ENCODE peak calls at places on chromosomes 3 and 15, in ten cellular contexts. Z is fibroblast of the aortic adventitia, T is fibroblast of villous mesenchyme, P is tibial artery, O is transverse colon, C is mucosa of descending colon, I is mammary epithelial cell, K is fibroblast of pulmonary artery, G is GM23338, M is uterus. B is an unnamed sample.

GRCh38 chr3:107855710-107856109 is 235.1 kb downstream of the CD47 start:
- DNase-seq in Z (peak), T (peak), P (no peak), O (no peak), C (peak), I (peak), K (peak), G (peak), M (no peak), B (peak)

GRCh38 chr3:123481071-123481470 is 32.2 kb upstream of the ADCY5 start:
- DNase-seq in Z (no peak), T (no peak), P (no peak), O (no peak), C (no peak), I (no peak), K (no peak), G (no peak), M (no peak), B (no peak)

GRCh38 chr3:27311400-27311799 is 57.8 kb downstream of the NEK10 start:
- DNase-seq in Z (peak), T (peak), P (no peak), O (no peak), C (no peak), I (peak), K (peak), G (peak), M (no peak), B (peak)

GRCh38 chr15:58931985-58932384 is 1.5 kb downstream of the SLTM start:
- DNase-seq in Z (peak), T (peak), P (no peak), O (peak), C (peak), I (peak), K (peak), G (no peak), M (no peak), B (peak)

GRCh38 chr3:52852419-52852818 is 17.6 kb upstream of the MUSTN1 start:
- DNase-seq in Z (no peak), T (no peak), P (no peak), O (no peak), C (no peak), I (no peak), K (no peak), G (no peak), M (no peak), B (no peak)

GRCh38 chr3:138461246-138461645 is 26.8 kb downstream of the ESYT3 start:
- DNase-seq in Z (no peak), T (no peak), P (no peak), O (no peak), C (no peak), I (peak), K (peak), G (no peak), M (no peak), B (peak)

GRCh38 chr3:171374661-171375285 is 85.4 kb downstream of the TNIK start:
- DNase-seq in Z (peak), T (peak), P (no peak), O (no peak), C (no peak), I (peak), K (peak), G (no peak), M (no peak), B (peak)

GRCh38 chr15:40106203-40107161 is 2.2 kb downstream of the BMF start:
- DNase-seq in Z (peak), T (peak), P (peak), O (peak), C (peak), I (peak), K (peak), G (peak), M (peak), B (peak)

GRCh38 chr3:130925628-130926027 is 31.7 kb downstream of the ATP2C1 start:
- DNase-seq in Z (peak), T (no peak), P (no peak), O (no peak), C (no peak), I (no peak), K (peak), G (no peak), M (no peak), B (peak)

GRCh38 chr3:97259263-97259662 is 444.9 kb downstream of the EPHA6 start:
- DNase-seq in Z (no peak), T (no peak), P (no peak), O (no peak), C (no peak), I (no peak), K (no peak), G (no peak), M (no peak), B (no peak)

GRCh38 chr3:195907730-195908438 is 467 bp downstream of the TNK2 start:
- DNase-seq in Z (no peak), T (peak), P (peak), O (peak), C (peak), I (peak), K (no peak), G (no peak), M (no peak), B (no peak)

GRCh38 chr3:157204431-157204830 is 44.5 kb upstream of the CCNL1 start:
- DNase-seq in Z (peak), T (peak), P (no peak), O (no peak), C (no peak), I (peak), K (peak), G (peak), M (no peak), B (peak)
- TF ChIP-seq CTCF in Z (peak), T (peak), P (peak), O (peak), C (no peak), I (peak), K (peak), G (no peak), M (peak), B (peak)

DNA sequence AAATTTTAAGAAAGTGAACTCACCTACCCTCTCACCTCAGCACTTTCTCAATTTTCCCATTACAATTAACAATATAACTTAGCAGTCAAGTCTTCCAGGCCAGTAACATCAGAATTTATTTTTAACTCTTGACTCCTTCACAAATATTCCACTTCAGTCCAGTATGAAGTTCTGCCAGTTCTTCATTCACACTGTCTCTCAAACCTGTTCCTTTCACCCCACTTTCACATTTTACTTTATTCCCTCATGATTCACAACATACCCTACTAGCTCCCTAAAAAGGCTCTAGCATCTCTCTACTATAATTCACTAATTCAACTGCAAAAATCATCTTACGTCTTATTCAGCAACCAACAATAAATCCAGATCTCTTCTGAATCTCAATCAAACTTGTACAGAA is 3.8 kb downstream of the GSK3B start:
- DNase-seq in Z (no peak), T (no peak), P (no peak), O (no peak), C (no peak), I (no peak), K (no peak), G (no peak), M (no peak), B (no peak)
- H3K4me3 ChIP-seq in Z (peak), T (peak), P (peak), O (no peak), C (no peak), I (peak), K (peak), G (peak), M (peak), B (peak)

DNA sequence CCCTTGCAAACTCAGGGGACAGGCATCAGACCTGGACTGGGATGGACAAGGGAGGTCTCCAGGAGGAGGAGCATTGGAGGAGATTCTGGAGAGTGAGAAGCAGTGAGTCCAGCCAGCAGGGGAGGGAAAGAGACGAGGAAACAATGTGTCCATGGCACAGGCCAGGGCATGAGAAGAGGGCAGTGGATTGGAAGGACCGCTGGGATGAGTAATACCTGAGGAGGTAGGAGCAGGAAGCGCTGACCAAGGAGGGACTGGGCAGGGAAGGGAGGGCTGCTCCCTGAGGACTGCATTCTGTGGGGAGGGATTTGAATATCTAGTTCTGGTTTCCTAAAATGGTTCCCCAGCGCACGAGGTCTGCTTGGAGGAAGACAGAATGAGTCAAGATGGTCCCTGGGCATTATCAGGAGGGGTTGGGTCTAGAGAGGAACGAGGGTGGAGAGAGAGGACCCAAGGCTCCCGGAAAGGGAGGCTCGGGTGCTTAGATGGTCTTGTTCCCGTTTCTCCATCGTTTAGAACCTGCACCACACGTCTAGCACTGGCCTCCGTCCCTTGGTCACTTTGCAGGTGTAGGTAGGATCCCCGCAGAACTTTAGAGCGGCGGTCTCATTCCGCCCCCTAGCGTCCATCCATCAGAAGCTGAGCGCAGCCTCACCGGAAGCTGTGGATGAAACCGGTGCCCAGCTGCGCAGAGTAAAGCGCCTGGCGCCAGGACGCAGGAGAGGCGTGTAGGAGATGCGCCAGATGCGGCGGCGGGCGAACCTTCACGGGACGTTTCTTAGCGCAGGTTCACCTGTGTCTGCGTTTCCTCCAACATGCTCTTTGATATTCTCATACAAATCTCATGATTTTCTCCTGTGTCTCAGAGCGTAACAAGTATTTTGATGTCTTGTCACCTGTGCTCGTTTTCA is 190.7 kb upstream of the NDN start:
- DNase-seq in Z (no peak), T (no peak), P (no peak), O (peak), C (peak), I (no peak), K (peak), G (peak), M (peak), B (peak)
- TF ChIP-seq CTCF in Z (peak), T (peak), P (peak), O (peak), C (peak), I (peak), K (peak), G (peak), M (peak), B (peak)

DNA sequence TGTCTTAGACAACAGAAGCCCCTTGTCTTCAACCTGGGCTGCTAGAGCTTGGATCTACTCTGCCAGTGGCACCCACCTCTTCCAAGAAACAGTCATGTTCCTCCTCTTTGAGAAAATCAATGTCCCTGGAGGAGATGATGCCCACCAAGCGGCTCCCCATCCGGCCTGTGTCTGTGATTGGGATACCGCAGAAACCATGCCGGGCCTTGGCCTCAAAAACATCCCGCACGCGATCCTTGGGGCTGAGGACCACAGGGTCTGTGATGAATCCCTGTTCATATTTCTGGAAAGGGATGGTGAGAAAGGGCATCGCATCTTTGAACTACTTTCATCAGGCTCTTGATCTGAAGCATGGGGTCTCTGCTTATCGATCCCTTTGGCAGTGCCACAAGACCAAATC is 1.6 kb downstream of the IMPDH2 start:
- DNase-seq in Z (no peak), T (no peak), P (no peak), O (no peak), C (no peak), I (no peak), K (no peak), G (no peak), M (no peak), B (no peak)
- H3K4me3 ChIP-seq in Z (peak), T (no peak), P (no peak), O (no peak), C (no peak), I (no peak), K (no peak), G (peak), M (no peak), B (peak)

DNA sequence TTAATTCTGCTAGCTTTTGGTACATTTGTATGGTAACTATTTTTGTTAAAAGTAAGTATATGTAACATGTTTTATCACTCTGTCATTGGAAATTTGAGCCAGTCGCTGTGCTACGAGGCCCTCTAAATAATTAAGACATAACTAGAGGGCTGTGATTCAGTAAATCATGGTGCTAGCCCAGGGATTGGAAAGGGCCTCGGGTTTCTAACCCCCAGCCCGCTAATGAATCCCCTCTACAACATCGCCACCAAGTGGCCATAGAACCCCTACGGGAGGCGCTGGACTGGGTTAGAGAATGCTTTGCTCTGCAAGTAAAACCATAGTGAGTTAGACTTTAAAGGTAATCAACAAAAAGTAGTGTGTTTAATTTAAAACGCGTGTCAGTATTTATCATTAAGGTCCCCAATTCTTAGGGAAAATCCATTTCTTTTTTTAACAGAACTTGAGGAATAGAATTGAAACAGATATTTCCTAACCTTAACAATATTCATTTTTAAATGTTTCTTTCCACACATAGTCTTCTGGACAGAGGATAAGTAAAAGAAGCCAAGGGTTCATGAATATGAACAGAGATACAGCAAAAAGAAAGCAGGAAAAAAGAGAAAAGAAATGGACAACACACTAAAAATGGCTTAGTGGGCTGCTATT is 744.7 kb downstream of the EPHA3 start:
- DNase-seq in Z (peak), T (peak), P (no peak), O (peak), C (peak), I (no peak), K (peak), G (peak), M (no peak), B (no peak)
- TF ChIP-seq CTCF in Z (peak), T (peak), P (peak), O (peak), C (no peak), I (peak), K (peak), G (peak), M (no peak), B (peak)

GRCh38 chr15:92886815-92887214 is 13.3 kb upstream of the CHD2 start:
- DNase-seq in Z (peak), T (no peak), P (no peak), O (no peak), C (no peak), I (no peak), K (no peak), G (no peak), M (no peak), B (no peak)
- H3K4me3 ChIP-seq in Z (peak), T (peak), P (peak), O (no peak), C (no peak), I (peak), K (peak), G (no peak), M (no peak), B (peak)

DNA sequence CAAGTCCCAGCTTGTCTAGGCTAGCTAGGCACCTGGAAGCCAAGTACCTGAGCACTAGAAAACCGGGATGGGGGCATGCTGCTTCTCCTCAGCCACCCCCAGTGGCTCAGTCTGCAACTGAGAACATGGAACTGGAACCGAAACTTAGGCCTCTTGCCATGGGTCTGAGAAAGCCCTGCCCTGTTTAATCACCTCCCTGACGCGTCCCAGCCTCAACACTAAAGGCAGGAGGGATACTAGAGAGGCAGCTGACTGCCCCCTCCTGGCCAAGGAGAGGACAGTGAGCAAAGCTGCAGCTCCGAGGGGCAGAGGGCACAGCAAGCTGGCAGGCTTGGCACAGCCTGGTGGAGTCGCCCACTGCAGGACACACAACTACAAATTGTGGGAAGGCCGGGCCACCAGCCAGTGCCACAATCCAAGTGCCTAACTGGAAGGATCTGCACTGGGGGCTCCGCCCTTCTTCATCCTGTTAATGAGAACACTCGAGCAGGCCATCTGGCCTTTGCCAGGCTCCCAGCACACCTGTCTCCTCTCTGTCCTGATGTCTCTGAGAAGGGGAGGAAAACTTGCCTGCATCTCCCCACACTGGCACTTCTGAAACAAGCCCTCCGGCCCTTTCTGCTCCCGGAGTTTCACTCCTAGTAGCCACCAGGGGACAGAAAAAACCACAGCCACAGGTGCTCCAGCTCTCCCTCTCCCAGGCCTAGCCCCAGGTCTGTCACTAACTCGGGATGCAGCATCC is 53.7 kb downstream of the BDH1 start:
- DNase-seq in Z (peak), T (peak), P (no peak), O (peak), C (peak), I (peak), K (peak), G (peak), M (no peak), B (peak)
- TF ChIP-seq CTCF in Z (peak), T (peak), P (no peak), O (peak), C (peak), I (peak), K (peak), G (peak), M (no peak), B (peak)

GRCh38 chr3:65401359-65401810 is 637.3 kb downstream of the MAGI1 start:
- DNase-seq in Z (no peak), T (peak), P (no peak), O (no peak), C (no peak), I (no peak), K (no peak), G (peak), M (no peak), B (no peak)

GRCh38 chr3:65398953-65399352 is 639.8 kb downstream of the MAGI1 start:
- DNase-seq in Z (no peak), T (peak), P (no peak), O (no peak), C (no peak), I (peak), K (no peak), G (no peak), M (no peak), B (peak)

GRCh38 chr3:65402597-65402996 is 636.1 kb downstream of the MAGI1 start:
- DNase-seq in Z (peak), T (peak), P (no peak), O (peak), C (no peak), I (peak), K (peak), G (peak), M (no peak), B (peak)

GRCh38 chr3:65406470-65406869 is 632.2 kb downstream of the MAGI1 start:
- DNase-seq in Z (peak), T (peak), P (no peak), O (no peak), C (no peak), I (no peak), K (peak), G (no peak), M (no peak), B (peak)

DNA sequence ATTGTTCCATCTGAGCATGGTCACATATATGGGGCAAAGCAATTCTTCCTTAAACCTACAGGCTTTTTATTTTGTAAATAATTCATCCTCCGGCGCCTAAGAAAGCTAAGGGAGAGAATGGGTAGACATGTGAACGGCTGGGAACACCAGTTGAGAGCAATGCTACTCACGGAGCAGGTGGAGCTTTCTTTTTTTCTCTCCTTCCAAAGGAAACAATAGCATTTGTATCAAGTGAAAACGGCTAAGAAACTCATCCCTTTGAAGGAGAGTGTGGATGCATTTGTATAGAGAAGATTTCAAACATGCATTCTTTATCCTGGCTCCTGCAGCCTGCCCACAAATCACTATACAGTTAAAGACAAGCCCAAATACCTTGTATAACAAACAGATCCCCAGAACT is 637.8 kb downstream of the MAGI1 start:
- DNase-seq in Z (no peak), T (no peak), P (no peak), O (no peak), C (no peak), I (no peak), K (no peak), G (peak), M (no peak), B (no peak)
- H3K4me3 ChIP-seq in Z (no peak), T (no peak), P (no peak), O (no peak), C (no peak), I (no peak), K (no peak), G (peak), M (no peak), B (no peak)

GRCh38 chr3:128849776-128850542 is 29.5 kb upstream of the ACAD9 start:
- DNase-seq in Z (peak), T (peak), P (no peak), O (no peak), C (no peak), I (no peak), K (peak), G (peak), M (no peak), B (peak)
- TF ChIP-seq CTCF in Z (peak), T (peak), P (no peak), O (no peak), C (no peak), I (peak), K (peak), G (peak), M (no peak), B (no peak)

B was measured in AG10803.